ENCODE peak calls at places on chromosomes 16 and 17, in eight cellular contexts. One of them, this sample, is unnamed.

GRCh38 chr17:49748791-49749190 is 15.1 kb downstream of the FAM117A start:
- DNase-seq in HL-60: no peak
- DNase-seq in HCT116: no peak
- DNase-seq in prostate gland: no peak
- DNase-seq in breast epithelium: no peak
- DNase-seq in transverse colon: peak
- DNase-seq in stomach: no peak
- DNase-seq in Panc1: no peak
- DNase-seq in this sample: no peak

GRCh38 chr17:62941358-62941991 is 24.6 kb upstream of the TANC2 start:
- DNase-seq in HL-60: no peak
- DNase-seq in HCT116: no peak
- DNase-seq in prostate gland: no peak
- DNase-seq in breast epithelium: no peak
- DNase-seq in transverse colon: no peak
- DNase-seq in stomach: no peak
- DNase-seq in Panc1: no peak
- DNase-seq in this sample: no peak

GRCh38 chr17:2704031-2704889 is 7.3 kb downstream of the CLUH start:
- DNase-seq in HL-60: no peak
- DNase-seq in HCT116: no peak
- DNase-seq in prostate gland: no peak
- DNase-seq in breast epithelium: peak
- DNase-seq in transverse colon: no peak
- DNase-seq in stomach: no peak
- DNase-seq in Panc1: no peak
- DNase-seq in this sample: no peak

GRCh38 chr17:72476575-72476986 is 355.8 kb downstream of the SOX9 start:
- DNase-seq in HL-60: no peak
- DNase-seq in HCT116: no peak
- DNase-seq in prostate gland: no peak
- DNase-seq in breast epithelium: no peak
- DNase-seq in transverse colon: no peak
- DNase-seq in stomach: peak
- DNase-seq in Panc1: no peak
- DNase-seq in this sample: no peak

GRCh38 chr17:3678095-3678820 is 9.6 kb downstream of the EMC6 start:
- DNase-seq in HL-60: no peak
- DNase-seq in HCT116: no peak
- DNase-seq in prostate gland: no peak
- DNase-seq in breast epithelium: no peak
- DNase-seq in transverse colon: no peak
- DNase-seq in stomach: no peak
- DNase-seq in Panc1: no peak
- DNase-seq in this sample: no peak

GRCh38 chr16:84451781-84452180 is 52.7 kb downstream of the MEAK7 start:
- DNase-seq in HL-60: no peak
- DNase-seq in HCT116: no peak
- DNase-seq in prostate gland: no peak
- DNase-seq in breast epithelium: peak
- DNase-seq in transverse colon: no peak
- DNase-seq in stomach: peak
- DNase-seq in Panc1: no peak
- DNase-seq in this sample: no peak

GRCh38 chr17:61786088-61786487 is 77.2 kb downstream of the BRIP1 start:
- DNase-seq in HL-60: no peak
- DNase-seq in HCT116: no peak
- DNase-seq in prostate gland: no peak
- DNase-seq in breast epithelium: no peak
- DNase-seq in transverse colon: no peak
- DNase-seq in stomach: no peak
- DNase-seq in Panc1: no peak
- DNase-seq in this sample: no peak

GRCh38 chr16:3443108-3444031 is at the start of the genes NAA60 and ZNF597:
- DNase-seq in HL-60: peak
- DNase-seq in HCT116: peak
- DNase-seq in prostate gland: peak
- DNase-seq in breast epithelium: peak
- DNase-seq in transverse colon: peak
- DNase-seq in stomach: peak
- DNase-seq in Panc1: peak
- DNase-seq in this sample: peak

GRCh38 chr17:1362065-1362848 is 37.8 kb downstream of the YWHAE start:
- DNase-seq in HL-60: no peak
- DNase-seq in HCT116: no peak
- DNase-seq in prostate gland: no peak
- DNase-seq in breast epithelium: no peak
- DNase-seq in transverse colon: no peak
- DNase-seq in stomach: no peak
- DNase-seq in Panc1: no peak
- DNase-seq in this sample: no peak

GRCh38 chr16:12703935-12704334 is 99.8 kb downstream of the CPPED1 start:
- DNase-seq in HL-60: no peak
- DNase-seq in HCT116: no peak
- DNase-seq in prostate gland: no peak
- DNase-seq in breast epithelium: no peak
- DNase-seq in transverse colon: no peak
- DNase-seq in stomach: no peak
- DNase-seq in Panc1: no peak
- DNase-seq in this sample: no peak

GRCh38 chr17:50220811-50221210 is 19.4 kb upstream of the COL1A1 start:
- DNase-seq in HL-60: no peak
- DNase-seq in HCT116: no peak
- DNase-seq in prostate gland: no peak
- DNase-seq in breast epithelium: no peak
- DNase-seq in transverse colon: no peak
- DNase-seq in stomach: no peak
- DNase-seq in Panc1: no peak
- DNase-seq in this sample: no peak

GRCh38 chr16:55502801-55503366 is 6.0 kb upstream of the LPCAT2 start:
- DNase-seq in HL-60: no peak
- DNase-seq in HCT116: peak
- DNase-seq in prostate gland: peak
- DNase-seq in breast epithelium: peak
- DNase-seq in transverse colon: peak
- DNase-seq in stomach: peak
- DNase-seq in Panc1: no peak
- DNase-seq in this sample: peak

GRCh38 chr17:42527932-42528331 is 8.1 kb upstream of the NAGLU start:
- DNase-seq in HL-60: no peak
- DNase-seq in HCT116: no peak
- DNase-seq in prostate gland: no peak
- DNase-seq in breast epithelium: no peak
- DNase-seq in transverse colon: no peak
- DNase-seq in stomach: no peak
- DNase-seq in Panc1: no peak
- DNase-seq in this sample: no peak

GRCh38 chr16:71467810-71468209 is 5.8 kb upstream of the ZNF23 start:
- DNase-seq in HL-60: no peak
- DNase-seq in HCT116: no peak
- DNase-seq in prostate gland: no peak
- DNase-seq in breast epithelium: no peak
- DNase-seq in transverse colon: no peak
- DNase-seq in stomach: no peak
- DNase-seq in Panc1: no peak
- DNase-seq in this sample: no peak

GRCh38 chr16:48812856-48813255 is 202.9 kb upstream of the N4BP1 start:
- DNase-seq in HL-60: no peak
- DNase-seq in HCT116: no peak
- DNase-seq in prostate gland: no peak
- DNase-seq in breast epithelium: no peak
- DNase-seq in transverse colon: no peak
- DNase-seq in stomach: no peak
- DNase-seq in Panc1: no peak
- DNase-seq in this sample: peak

GRCh38 chr16:48810803-48811453 is 200.9 kb upstream of the N4BP1 start:
- DNase-seq in HL-60: no peak
- DNase-seq in HCT116: no peak
- DNase-seq in prostate gland: no peak
- DNase-seq in breast epithelium: no peak
- DNase-seq in transverse colon: no peak
- DNase-seq in stomach: no peak
- DNase-seq in Panc1: no peak
- DNase-seq in this sample: peak

GRCh38 chr16:48810436-48810802 is 200.4 kb upstream of the N4BP1 start:
- DNase-seq in HL-60: no peak
- DNase-seq in HCT116: no peak
- DNase-seq in prostate gland: no peak
- DNase-seq in breast epithelium: no peak
- DNase-seq in transverse colon: no peak
- DNase-seq in stomach: no peak
- DNase-seq in Panc1: no peak
- DNase-seq in this sample: no peak

GRCh38 chr16:48813485-48813884 is 203.5 kb upstream of the N4BP1 start:
- DNase-seq in HL-60: no peak
- DNase-seq in HCT116: no peak
- DNase-seq in prostate gland: no peak
- DNase-seq in breast epithelium: no peak
- DNase-seq in transverse colon: no peak
- DNase-seq in stomach: no peak
- DNase-seq in Panc1: no peak
- DNase-seq in this sample: peak

GRCh38 chr16:48811478-48811877 is 201.5 kb upstream of the N4BP1 start:
- DNase-seq in HL-60: no peak
- DNase-seq in HCT116: no peak
- DNase-seq in prostate gland: no peak
- DNase-seq in breast epithelium: no peak
- DNase-seq in transverse colon: no peak
- DNase-seq in stomach: no peak
- DNase-seq in Panc1: no peak
- DNase-seq in this sample: peak
- TF ChIP-seq POLR2AphosphoS5 in HL-60: no peak
- TF ChIP-seq POLR2AphosphoS5 in HCT116: no peak
- TF ChIP-seq POLR2AphosphoS5 in prostate gland: no peak
- TF ChIP-seq POLR2AphosphoS5 in breast epithelium: no peak
- TF ChIP-seq POLR2AphosphoS5 in transverse colon: no peak
- TF ChIP-seq POLR2AphosphoS5 in stomach: no peak
- TF ChIP-seq POLR2AphosphoS5 in Panc1: no peak
- TF ChIP-seq POLR2AphosphoS5 in this sample: no peak

GRCh38 chr16:11278681-11279628 is 2.2 kb downstream of the PRM1 start:
- DNase-seq in HL-60: no peak
- DNase-seq in HCT116: no peak
- DNase-seq in prostate gland: no peak
- DNase-seq in breast epithelium: no peak
- DNase-seq in transverse colon: no peak
- DNase-seq in stomach: no peak
- DNase-seq in Panc1: no peak
- DNase-seq in this sample: no peak

GRCh38 chr16:11274964-11275363 is 1.3 kb downstream of the PRM2 start:
- DNase-seq in HL-60: no peak
- DNase-seq in HCT116: no peak
- DNase-seq in prostate gland: no peak
- DNase-seq in breast epithelium: no peak
- DNase-seq in transverse colon: no peak
- DNase-seq in stomach: no peak
- DNase-seq in Panc1: no peak
- DNase-seq in this sample: no peak

GRCh38 chr16:11276143-11276879 is at the start of gene PRM2:
- DNase-seq in HL-60: no peak
- DNase-seq in HCT116: no peak
- DNase-seq in prostate gland: no peak
- DNase-seq in breast epithelium: no peak
- DNase-seq in transverse colon: no peak
- DNase-seq in stomach: no peak
- DNase-seq in Panc1: no peak
- DNase-seq in this sample: no peak

GRCh38 chr16:11277607-11278337 is 1.5 kb upstream of the PRM2 start:
- DNase-seq in HL-60: no peak
- DNase-seq in HCT116: no peak
- DNase-seq in prostate gland: no peak
- DNase-seq in breast epithelium: no peak
- DNase-seq in transverse colon: no peak
- DNase-seq in stomach: no peak
- DNase-seq in Panc1: no peak
- DNase-seq in this sample: no peak

DNA sequence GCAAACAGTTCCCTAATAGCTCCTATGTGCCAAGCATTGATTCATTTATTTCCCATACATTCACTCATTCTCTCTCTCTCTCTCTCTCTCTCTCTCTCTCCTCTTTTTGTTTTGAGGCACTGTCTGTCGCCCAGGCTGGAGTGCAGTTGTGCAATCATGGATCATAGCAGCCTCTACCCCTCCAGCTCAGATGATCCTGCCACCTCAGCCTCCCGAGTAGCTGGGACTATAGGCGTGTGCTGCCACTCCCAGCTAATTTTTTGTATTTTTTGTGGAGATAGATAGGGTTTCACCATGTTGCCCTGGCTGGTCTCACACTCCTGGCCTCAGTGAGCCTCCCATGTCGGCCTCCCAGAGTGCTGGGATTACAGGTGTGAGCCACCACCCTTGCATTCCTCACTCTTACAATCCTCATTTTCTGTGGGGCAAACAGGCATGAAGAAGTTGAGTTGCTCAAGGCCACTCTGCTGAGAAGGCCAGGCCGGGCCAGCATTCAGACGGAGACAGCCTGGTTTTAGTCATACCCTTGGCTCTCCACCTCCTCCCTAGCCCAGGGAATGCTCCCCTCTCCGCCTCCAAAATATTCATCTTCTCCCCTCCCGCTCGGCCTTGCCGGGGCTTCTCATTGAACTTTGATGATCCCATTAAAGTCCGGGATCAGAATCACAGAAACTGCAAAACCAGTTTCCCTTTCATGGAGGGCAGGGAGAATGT is 757 bp upstream of the PRM2 start:
- DNase-seq in HL-60: no peak
- DNase-seq in HCT116: no peak
- DNase-seq in prostate gland: no peak
- DNase-seq in breast epithelium: no peak
- DNase-seq in transverse colon: no peak
- DNase-seq in stomach: no peak
- DNase-seq in Panc1: no peak
- DNase-seq in this sample: no peak
- H3K27ac ChIP-seq in HL-60: no peak
- H3K27ac ChIP-seq in HCT116: no peak
- H3K27ac ChIP-seq in prostate gland: no peak
- H3K27ac ChIP-seq in breast epithelium: no peak
- H3K27ac ChIP-seq in transverse colon: no peak
- H3K27ac ChIP-seq in stomach: no peak
- H3K27ac ChIP-seq in Panc1: no peak
- H3K27ac ChIP-seq in this sample: no peak

GRCh38 chr16:30000768-30001631 is 5.0 kb downstream of the INO80E start:
- DNase-seq in HL-60: no peak
- DNase-seq in HCT116: no peak
- DNase-seq in prostate gland: no peak
- DNase-seq in breast epithelium: no peak
- DNase-seq in transverse colon: no peak
- DNase-seq in stomach: no peak
- DNase-seq in Panc1: no peak
- DNase-seq in this sample: no peak
- TF ChIP-seq CTCF in HL-60: no peak
- TF ChIP-seq CTCF in HCT116: no peak
- TF ChIP-seq CTCF in prostate gland: no peak
- TF ChIP-seq CTCF in breast epithelium: no peak
- TF ChIP-seq CTCF in transverse colon: no peak
- TF ChIP-seq CTCF in stomach: no peak
- TF ChIP-seq CTCF in Panc1: no peak
- TF ChIP-seq CTCF in this sample: no peak

DNA sequence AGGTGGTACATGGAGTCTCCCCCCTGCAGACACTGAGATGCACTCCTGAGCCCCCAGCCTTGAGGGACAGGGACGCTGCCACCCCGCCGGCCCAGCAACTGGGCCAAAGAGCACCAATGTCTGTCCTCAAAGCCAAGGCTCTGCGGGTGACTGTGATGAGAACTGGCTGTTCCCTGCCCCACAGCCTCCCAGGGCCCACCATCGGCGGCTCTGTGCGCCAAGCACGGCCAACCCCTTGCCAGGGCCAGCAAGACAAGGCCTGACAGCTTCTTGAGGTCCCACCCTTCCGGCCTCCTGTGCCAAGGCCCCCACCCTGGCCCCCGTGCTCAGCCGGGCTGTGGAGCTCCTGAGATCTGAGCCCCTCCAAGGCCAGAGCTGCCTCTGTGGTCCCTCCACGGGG is 34.2 kb upstream of the PABPN1L start:
- DNase-seq in HL-60: no peak
- DNase-seq in HCT116: no peak
- DNase-seq in prostate gland: no peak
- DNase-seq in breast epithelium: no peak
- DNase-seq in transverse colon: no peak
- DNase-seq in stomach: no peak
- DNase-seq in Panc1: no peak
- DNase-seq in this sample: no peak
- TF ChIP-seq POLR2AphosphoS5 in HL-60: no peak
- TF ChIP-seq POLR2AphosphoS5 in HCT116: no peak
- TF ChIP-seq POLR2AphosphoS5 in prostate gland: no peak
- TF ChIP-seq POLR2AphosphoS5 in breast epithelium: no peak
- TF ChIP-seq POLR2AphosphoS5 in transverse colon: no peak
- TF ChIP-seq POLR2AphosphoS5 in stomach: no peak
- TF ChIP-seq POLR2AphosphoS5 in Panc1: no peak
- TF ChIP-seq POLR2AphosphoS5 in this sample: no peak

This sample was measured in esophagus muscularis mucosa.